ENCODE peak calls at places on chromosome 17, in seven cellular contexts. F is right cardiac atrium, N is mesenchymal stem cell, D is tibial artery, Z is heart right ventricle, I is DND-41, Y is pancreas. X is an unnamed sample. For H3K4me1, the result is how much of the 10 kb centered on the place peaks cover.

GRCh38 chr17:74733365-74734122 is 3.5 kb upstream of the RAB37 start:
- DNase-seq in F (no peak), I (no peak), Y (no peak), N (no peak), Z (no peak), D (no peak), X (peak)

GRCh38 chr17:75244133-75244866 is 17.1 kb downstream of the GGA3 start:
- DNase-seq in I (no peak), N (no peak), D (no peak), F (no peak), Z (no peak), Y (no peak), X (no peak)

GRCh38 chr17:57544834-57545463 is 200.2 kb downstream of the CCDC182 start:
- DNase-seq in Y (no peak), I (no peak), Z (no peak), D (no peak), N (no peak), F (no peak), X (no peak)

GRCh38 chr17:14664511-14664910 is 363.6 kb downstream of the HS3ST3B1 start:
- DNase-seq in D (no peak), N (no peak), Z (no peak), Y (no peak), I (no peak), F (no peak), X (no peak)

GRCh38 chr17:31825961-31826691 is 32.9 kb downstream of the COPRS start:
- DNase-seq in N (no peak), D (peak), Z (no peak), F (peak), Y (no peak), I (no peak), X (no peak)

GRCh38 chr17:72613411-72614292 is 478.8 kb downstream of the SLC39A11 start:
- DNase-seq in N (no peak), Z (no peak), I (no peak), F (no peak), D (no peak), Y (no peak), X (no peak)

GRCh38 chr17:53142890-53143289 is 679.8 kb upstream of the KIF2B start:
- DNase-seq in I (no peak), F (no peak), Z (no peak), Y (no peak), N (peak), D (no peak), X (no peak)

GRCh38 chr17:63492940-63493339 is 16.1 kb downstream of the ACE start:
- DNase-seq in D (no peak), Y (no peak), N (no peak), Z (no peak), F (no peak), I (no peak), X (no peak)

GRCh38 chr17:49590874-49591273 is 15.2 kb downstream of the NXPH3 start:
- DNase-seq in N (no peak), I (no peak), Y (no peak), D (no peak), Z (no peak), F (no peak), X (no peak)

GRCh38 chr17:40547079-40547784 is 18.0 kb downstream of the CCR7 start:
- DNase-seq in N (no peak), Z (no peak), Y (peak), I (peak), F (no peak), D (peak), X (peak)

GRCh38 chr17:21474815-21475214 is 98.7 kb downstream of the KCNJ12 start:
- DNase-seq in F (no peak), N (no peak), D (peak), I (no peak), Y (no peak), Z (no peak), X (no peak)

GRCh38 chr17:78176548-78177025 is 8.2 kb downstream of the SYNGR2 start:
- DNase-seq in Y (peak), D (peak), N (peak), Z (peak), I (peak), F (peak), X (peak)

GRCh38 chr17:50196826-50197225 is 4.6 kb downstream of the COL1A1 start:
- DNase-seq in D (peak), I (no peak), N (peak), Z (no peak), Y (no peak), F (no peak), X (no peak)

GRCh38 chr17:72702136-72702735 is 390.3 kb downstream of the SLC39A11 start:
- DNase-seq in F (no peak), N (no peak), I (no peak), Y (no peak), Z (no peak), D (no peak), X (no peak)

GRCh38 chr17:80738987-80739730 is 194.5 kb downstream of the RPTOR start:
- DNase-seq in Y (no peak), F (no peak), I (no peak), Z (no peak), N (peak), D (no peak), X (peak)

GRCh38 chr17:69725125-69725524 is 310.6 kb downstream of the MAP2K6 start:
- DNase-seq in Y (no peak), D (no peak), N (no peak), I (no peak), F (no peak), Z (no peak), X (no peak)

DNA sequence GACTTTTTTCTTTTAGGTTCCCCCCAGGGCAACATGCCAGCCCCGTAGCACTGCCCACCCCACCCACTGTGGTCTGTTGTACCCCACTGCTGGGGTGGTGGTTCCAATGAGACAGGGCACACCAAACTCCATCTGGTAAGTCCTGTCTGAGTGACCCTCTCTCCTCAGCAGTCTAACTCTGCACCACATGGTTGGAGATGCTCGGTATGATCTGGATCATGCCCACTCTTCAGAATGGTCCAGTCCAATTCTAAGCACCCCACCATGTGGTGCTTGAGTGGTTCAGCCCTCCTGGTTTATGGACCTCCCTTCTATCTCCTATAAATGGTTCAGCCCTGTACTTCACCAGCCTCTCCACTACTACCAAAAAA is 5.9 kb downstream of the KDM6B start:
- DNase-seq in Z (no peak), I (no peak), Y (no peak), F (no peak), D (no peak), N (peak), X (no peak)
- H3K4me1 ChIP-seq in Z (half or more), I (half or more), Y (under half), F (under half), D (under half), N (under half), X (half or more)

DNA sequence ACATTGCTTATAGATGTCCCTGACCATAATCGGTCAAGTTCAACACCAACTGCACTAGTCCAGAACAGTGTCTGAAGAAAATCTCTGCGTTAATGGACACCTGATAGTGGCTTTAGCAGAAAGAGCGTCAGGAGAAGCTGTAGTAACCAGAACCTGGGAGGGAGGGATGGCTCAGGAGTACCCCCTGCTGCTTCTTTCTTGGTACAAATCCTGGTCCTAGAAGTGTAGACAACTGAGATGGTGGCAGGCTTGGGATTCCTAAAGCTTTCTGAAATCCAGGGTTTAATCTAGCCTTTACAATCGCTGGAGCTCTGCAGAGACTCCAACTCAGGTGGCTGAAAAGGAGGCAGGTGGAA is 5.4 kb downstream of the MAP3K14 start:
- DNase-seq in N (no peak), D (no peak), I (no peak), F (no peak), Z (no peak), Y (no peak), X (no peak)
- H3K27ac ChIP-seq in N (peak), D (peak), I (peak), F (peak), Z (peak), Y (peak), X (peak)

GRCh38 chr17:19305761-19306159 is 56.8 kb downstream of the B9D1 start:
- DNase-seq in Z (no peak), N (no peak), F (no peak), Y (no peak), I (no peak), D (no peak), X (no peak)

GRCh38 chr17:19307521-19307920 is 55.0 kb downstream of the B9D1 start:
- DNase-seq in Z (no peak), D (no peak), F (no peak), I (no peak), N (no peak), Y (no peak), X (no peak)

GRCh38 chr17:19305261-19305660 is 57.3 kb downstream of the B9D1 start:
- DNase-seq in Z (no peak), D (no peak), Y (no peak), N (no peak), I (no peak), F (no peak), X (no peak)

GRCh38 chr17:19304751-19305150 is 57.8 kb downstream of the B9D1 start:
- DNase-seq in I (no peak), Y (no peak), Z (no peak), N (no peak), F (no peak), D (no peak), X (no peak)

GRCh38 chr17:19306160-19307111 is 56.1 kb downstream of the B9D1 start:
- DNase-seq in D (no peak), Z (no peak), F (no peak), Y (no peak), I (peak), N (no peak), X (peak)
- H3K4me1 ChIP-seq in D (under half), Z (half or more), F (under half), Y (under half), I (under half), N (under half), X (under half)

DNA sequence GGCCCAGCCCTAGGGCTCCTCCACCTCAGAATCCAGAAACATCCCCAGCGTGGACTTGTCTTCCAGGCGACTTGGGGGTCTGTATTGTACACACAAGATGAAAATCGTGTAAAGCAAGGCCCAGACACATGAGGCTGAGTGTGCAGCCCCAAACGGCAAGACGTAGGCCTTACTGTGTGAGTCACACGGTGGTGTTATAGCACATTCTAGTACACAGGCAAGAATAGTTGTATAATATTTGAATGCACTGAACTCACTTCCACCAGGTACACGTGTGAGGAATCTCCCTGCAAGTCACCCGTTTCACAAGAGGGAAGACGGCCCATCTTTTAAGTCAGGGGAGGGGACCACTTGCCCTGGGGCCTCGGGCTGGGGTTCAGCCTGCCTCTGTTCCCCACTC is 71.4 kb downstream of the SREBF1 start:
- DNase-seq in N (peak), Y (no peak), I (no peak), F (no peak), D (no peak), Z (no peak), X (no peak)
- H3K27ac ChIP-seq in N (no peak), Y (no peak), I (no peak), F (no peak), D (no peak), Z (no peak), X (no peak)

DNA sequence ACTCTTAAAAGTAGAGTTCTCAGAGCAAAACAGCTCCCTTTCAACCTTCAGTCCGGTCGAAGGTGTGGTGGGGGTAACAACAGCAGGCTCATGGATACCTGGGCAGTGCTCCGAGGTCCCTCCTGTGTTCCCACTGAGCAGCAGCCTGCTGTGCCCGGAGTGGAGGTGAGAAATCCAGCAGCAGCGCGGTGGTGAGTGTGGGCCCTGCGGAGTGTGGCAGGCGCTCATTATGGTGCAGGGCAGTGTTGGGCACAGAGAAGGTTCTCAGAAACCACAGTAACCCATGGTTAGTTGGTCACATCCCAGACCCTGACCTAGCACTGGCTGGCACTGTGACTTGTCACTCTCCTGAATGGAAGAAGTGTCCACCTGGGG is 5.0 kb upstream of the P4HB start:
- DNase-seq in F (no peak), D (no peak), I (no peak), N (no peak), Z (no peak), Y (no peak), X (no peak)
- H3K4me1 ChIP-seq in F (under half), D (under half), I (under half), N (half or more), Z (half or more), Y (half or more), X (under half)

GRCh38 chr17:27640790-27641189 is 9.8 kb downstream of the LGALS9 start:
- DNase-seq in Y (no peak), D (no peak), N (no peak), I (no peak), Z (no peak), F (no peak), X (no peak)
- H3K27ac ChIP-seq in Y (no peak), D (no peak), N (no peak), I (no peak), Z (no peak), F (no peak), X (no peak)